ENCODE peak calls at places on chromosomes 3 and 15, in nine cellular contexts. One of them, this sample, is unnamed.

GRCh38 chr3:121975702-121976302 is 46.2 kb downstream of the ILDR1 start:
- DNase-seq in spleen: no peak
- DNase-seq in sigmoid colon: no peak
- DNase-seq in IMR-90: no peak
- DNase-seq in mucosa of descending colon: no peak
- DNase-seq in psoas muscle: no peak
- DNase-seq in cardiac muscle cell: no peak
- DNase-seq in mesenchymal stem cell: no peak
- DNase-seq in A549: no peak
- DNase-seq in this sample: no peak

GRCh38 chr3:131730581-131730980 is 227.8 kb upstream of the MRPL3 start:
- DNase-seq in spleen: no peak
- DNase-seq in sigmoid colon: no peak
- DNase-seq in IMR-90: no peak
- DNase-seq in mucosa of descending colon: no peak
- DNase-seq in psoas muscle: no peak
- DNase-seq in cardiac muscle cell: no peak
- DNase-seq in mesenchymal stem cell: no peak
- DNase-seq in A549: no peak
- DNase-seq in this sample: no peak

GRCh38 chr3:88810455-88810854 is 297.0 kb upstream of the EPHA3 start:
- DNase-seq in spleen: no peak
- DNase-seq in sigmoid colon: no peak
- DNase-seq in IMR-90: peak; percentile 60
- DNase-seq in mucosa of descending colon: no peak
- DNase-seq in psoas muscle: no peak
- DNase-seq in cardiac muscle cell: peak; percentile 75
- DNase-seq in mesenchymal stem cell: peak; percentile 31
- DNase-seq in A549: no peak
- DNase-seq in this sample: no peak

GRCh38 chr15:22950211-22950990 is 29.8 kb downstream of the CYFIP1 start:
- DNase-seq in spleen: peak; percentile 75
- DNase-seq in sigmoid colon: peak; percentile 64
- DNase-seq in IMR-90: no peak
- DNase-seq in mucosa of descending colon: no peak
- DNase-seq in psoas muscle: no peak
- DNase-seq in cardiac muscle cell: no peak
- DNase-seq in mesenchymal stem cell: peak; percentile 39
- DNase-seq in A549: no peak
- DNase-seq in this sample: no peak

GRCh38 chr3:112654492-112654891 is 13.5 kb upstream of the CCDC80 start:
- DNase-seq in spleen: no peak
- DNase-seq in sigmoid colon: no peak
- DNase-seq in IMR-90: peak; percentile 34
- DNase-seq in mucosa of descending colon: no peak
- DNase-seq in psoas muscle: no peak
- DNase-seq in cardiac muscle cell: no peak
- DNase-seq in mesenchymal stem cell: no peak
- DNase-seq in A549: no peak
- DNase-seq in this sample: no peak

GRCh38 chr3:142958707-142959106 is 4.8 kb downstream of the PAQR9 start:
- DNase-seq in spleen: no peak
- DNase-seq in sigmoid colon: no peak
- DNase-seq in IMR-90: peak; percentile 49
- DNase-seq in mucosa of descending colon: no peak
- DNase-seq in psoas muscle: peak; percentile 38
- DNase-seq in cardiac muscle cell: no peak
- DNase-seq in mesenchymal stem cell: no peak
- DNase-seq in A549: peak; percentile 36
- DNase-seq in this sample: peak; percentile 90

GRCh38 chr15:94769089-94769488 is 537.7 kb downstream of the MCTP2 start:
- DNase-seq in spleen: no peak
- DNase-seq in sigmoid colon: no peak
- DNase-seq in IMR-90: no peak
- DNase-seq in mucosa of descending colon: no peak
- DNase-seq in psoas muscle: no peak
- DNase-seq in cardiac muscle cell: no peak
- DNase-seq in mesenchymal stem cell: no peak
- DNase-seq in A549: no peak
- DNase-seq in this sample: no peak

GRCh38 chr3:71464613-71465012 is 118.9 kb downstream of the FOXP1 start:
- DNase-seq in spleen: no peak
- DNase-seq in sigmoid colon: no peak
- DNase-seq in IMR-90: no peak
- DNase-seq in mucosa of descending colon: no peak
- DNase-seq in psoas muscle: no peak
- DNase-seq in cardiac muscle cell: no peak
- DNase-seq in mesenchymal stem cell: no peak
- DNase-seq in A549: no peak
- DNase-seq in this sample: no peak

GRCh38 chr15:31383150-31383549 is 56.5 kb downstream of the KLF13 start:
- DNase-seq in spleen: no peak
- DNase-seq in sigmoid colon: no peak
- DNase-seq in IMR-90: no peak
- DNase-seq in mucosa of descending colon: no peak
- DNase-seq in psoas muscle: no peak
- DNase-seq in cardiac muscle cell: no peak
- DNase-seq in mesenchymal stem cell: no peak
- DNase-seq in A549: no peak
- DNase-seq in this sample: no peak

GRCh38 chr15:41562784-41563198 is 3.8 kb downstream of the TYRO3 start:
- DNase-seq in spleen: no peak
- DNase-seq in sigmoid colon: no peak
- DNase-seq in IMR-90: peak; percentile 37
- DNase-seq in mucosa of descending colon: no peak
- DNase-seq in psoas muscle: no peak
- DNase-seq in cardiac muscle cell: no peak
- DNase-seq in mesenchymal stem cell: no peak
- DNase-seq in A549: no peak
- DNase-seq in this sample: no peak

GRCh38 chr3:196609815-196610515 is 29.5 kb upstream of the NRROS start:
- DNase-seq in spleen: no peak
- DNase-seq in sigmoid colon: no peak
- DNase-seq in IMR-90: no peak
- DNase-seq in mucosa of descending colon: no peak
- DNase-seq in psoas muscle: no peak
- DNase-seq in cardiac muscle cell: no peak
- DNase-seq in mesenchymal stem cell: no peak
- DNase-seq in A549: no peak
- DNase-seq in this sample: no peak

GRCh38 chr15:77722759-77723460 is 90.2 kb upstream of the LINGO1 start:
- DNase-seq in spleen: no peak
- DNase-seq in sigmoid colon: no peak
- DNase-seq in IMR-90: no peak
- DNase-seq in mucosa of descending colon: no peak
- DNase-seq in psoas muscle: no peak
- DNase-seq in cardiac muscle cell: peak; percentile 24
- DNase-seq in mesenchymal stem cell: no peak
- DNase-seq in A549: no peak
- DNase-seq in this sample: no peak

GRCh38 chr3:22089284-22089683 is 338.3 kb upstream of the ZNF385D start:
- DNase-seq in spleen: no peak
- DNase-seq in sigmoid colon: no peak
- DNase-seq in IMR-90: peak; percentile 1
- DNase-seq in mucosa of descending colon: no peak
- DNase-seq in psoas muscle: no peak
- DNase-seq in cardiac muscle cell: peak; percentile 53
- DNase-seq in mesenchymal stem cell: peak; percentile 11
- DNase-seq in A549: peak; percentile 6
- DNase-seq in this sample: no peak

GRCh38 chr3:11636372-11636760 is 7.3 kb downstream of the VGLL4 start:
- DNase-seq in spleen: no peak
- DNase-seq in sigmoid colon: no peak
- DNase-seq in IMR-90: no peak
- DNase-seq in mucosa of descending colon: no peak
- DNase-seq in psoas muscle: no peak
- DNase-seq in cardiac muscle cell: no peak
- DNase-seq in mesenchymal stem cell: no peak
- DNase-seq in A549: no peak
- DNase-seq in this sample: no peak

GRCh38 chr3:109903100-109903499 is 565.8 kb upstream of the DPPA4 start:
- DNase-seq in spleen: no peak
- DNase-seq in sigmoid colon: no peak
- DNase-seq in IMR-90: no peak
- DNase-seq in mucosa of descending colon: no peak
- DNase-seq in psoas muscle: no peak
- DNase-seq in cardiac muscle cell: peak; percentile 2
- DNase-seq in mesenchymal stem cell: no peak
- DNase-seq in A549: no peak
- DNase-seq in this sample: no peak

GRCh38 chr15:73955326-73955725 is 29.1 kb downstream of the LOXL1 start:
- DNase-seq in spleen: peak; percentile 58
- DNase-seq in sigmoid colon: peak; percentile 48
- DNase-seq in IMR-90: no peak
- DNase-seq in mucosa of descending colon: no peak
- DNase-seq in psoas muscle: no peak
- DNase-seq in cardiac muscle cell: no peak
- DNase-seq in mesenchymal stem cell: no peak
- DNase-seq in A549: no peak
- DNase-seq in this sample: peak; percentile 64

GRCh38 chr3:88148651-88149050 is 1.1 kb upstream of the C3orf38 start:
- DNase-seq in spleen: peak; percentile 73
- DNase-seq in sigmoid colon: no peak
- DNase-seq in IMR-90: no peak
- DNase-seq in mucosa of descending colon: no peak
- DNase-seq in psoas muscle: no peak
- DNase-seq in cardiac muscle cell: no peak
- DNase-seq in mesenchymal stem cell: no peak
- DNase-seq in A549: no peak
- DNase-seq in this sample: no peak

GRCh38 chr3:141797167-141797773 is 34.1 kb downstream of the GRK7 start:
- DNase-seq in spleen: peak; percentile 89
- DNase-seq in sigmoid colon: peak; percentile 69
- DNase-seq in IMR-90: peak; percentile 7
- DNase-seq in mucosa of descending colon: peak; percentile 65
- DNase-seq in psoas muscle: peak; percentile 67
- DNase-seq in cardiac muscle cell: peak; percentile 37
- DNase-seq in mesenchymal stem cell: peak; percentile 54
- DNase-seq in A549: no peak
- DNase-seq in this sample: no peak

GRCh38 chr3:128374746-128375445 is 91.8 kb downstream of the DNAJB8 start:
- DNase-seq in spleen: no peak
- DNase-seq in sigmoid colon: no peak
- DNase-seq in IMR-90: no peak
- DNase-seq in mucosa of descending colon: no peak
- DNase-seq in psoas muscle: no peak
- DNase-seq in cardiac muscle cell: no peak
- DNase-seq in mesenchymal stem cell: no peak
- DNase-seq in A549: no peak
- DNase-seq in this sample: no peak

GRCh38 chr15:51375966-51376640 is 34.6 kb downstream of the GLDN start:
- DNase-seq in spleen: no peak
- DNase-seq in sigmoid colon: no peak
- DNase-seq in IMR-90: peak; percentile 80
- DNase-seq in mucosa of descending colon: no peak
- DNase-seq in psoas muscle: no peak
- DNase-seq in cardiac muscle cell: no peak
- DNase-seq in mesenchymal stem cell: peak; percentile 73
- DNase-seq in A549: no peak
- DNase-seq in this sample: no peak

GRCh38 chr3:120683213-120683612 is 1.2 kb upstream of the HGD start:
- DNase-seq in spleen: no peak
- DNase-seq in sigmoid colon: no peak
- DNase-seq in IMR-90: peak; percentile 45
- DNase-seq in mucosa of descending colon: no peak
- DNase-seq in psoas muscle: no peak
- DNase-seq in cardiac muscle cell: no peak
- DNase-seq in mesenchymal stem cell: no peak
- DNase-seq in A549: no peak
- DNase-seq in this sample: no peak

GRCh38 chr15:65834603-65835282 is 34.5 kb upstream of the RAB11A start:
- DNase-seq in spleen: no peak
- DNase-seq in sigmoid colon: no peak
- DNase-seq in IMR-90: no peak
- DNase-seq in mucosa of descending colon: no peak
- DNase-seq in psoas muscle: no peak
- DNase-seq in cardiac muscle cell: no peak
- DNase-seq in mesenchymal stem cell: no peak
- DNase-seq in A549: no peak
- DNase-seq in this sample: no peak
- H3K4me1 ChIP-seq in spleen: peaks cover 64% of the 10 kb centered on the region
- H3K4me1 ChIP-seq in sigmoid colon: peaks cover 32% of the 10 kb centered on the region
- H3K4me1 ChIP-seq in IMR-90: peaks cover 5% of the 10 kb centered on the region
- H3K4me1 ChIP-seq in mucosa of descending colon: peaks cover 25% of the 10 kb centered on the region
- H3K4me1 ChIP-seq in psoas muscle: peaks cover 39% of the 10 kb centered on the region
- H3K4me1 ChIP-seq in cardiac muscle cell: peaks cover 25% of the 10 kb centered on the region
- H3K4me1 ChIP-seq in mesenchymal stem cell: peaks cover 12% of the 10 kb centered on the region
- H3K4me1 ChIP-seq in A549: peaks cover 42% of the 10 kb centered on the region
- H3K4me1 ChIP-seq in this sample: peaks cover 8% of the 10 kb centered on the region

GRCh38 chr3:6580808-6581207 is 280.1 kb upstream of the GRM7 start:
- DNase-seq in spleen: no peak
- DNase-seq in sigmoid colon: no peak
- DNase-seq in IMR-90: no peak
- DNase-seq in mucosa of descending colon: no peak
- DNase-seq in psoas muscle: no peak
- DNase-seq in cardiac muscle cell: peak; percentile 54
- DNase-seq in mesenchymal stem cell: no peak
- DNase-seq in A549: no peak
- DNase-seq in this sample: no peak
- H3K9me3 ChIP-seq in spleen: peaks cover 5% of the 10 kb centered on the region
- H3K9me3 ChIP-seq in sigmoid colon: no peaks in the 10 kb centered on the region
- H3K9me3 ChIP-seq in IMR-90: no peaks in the 10 kb centered on the region
- H3K9me3 ChIP-seq in mucosa of descending colon: no peaks in the 10 kb centered on the region
- H3K9me3 ChIP-seq in psoas muscle: no peaks in the 10 kb centered on the region
- H3K9me3 ChIP-seq in cardiac muscle cell: no peaks in the 10 kb centered on the region
- H3K9me3 ChIP-seq in mesenchymal stem cell: peaks cover 19% of the 10 kb centered on the region
- H3K9me3 ChIP-seq in A549: no peaks in the 10 kb centered on the region
- H3K9me3 ChIP-seq in this sample: peaks cover 2% of the 10 kb centered on the region

GRCh38 chr3:188185717-188186236 is 31.8 kb downstream of the LPP start:
- DNase-seq in spleen: peak; percentile 78
- DNase-seq in sigmoid colon: no peak
- DNase-seq in IMR-90: no peak
- DNase-seq in mucosa of descending colon: no peak
- DNase-seq in psoas muscle: peak; percentile 30
- DNase-seq in cardiac muscle cell: peak; percentile 64
- DNase-seq in mesenchymal stem cell: peak; percentile 53
- DNase-seq in A549: no peak
- DNase-seq in this sample: no peak
- H3K4me1 ChIP-seq in spleen: peaks cover 36% of the 10 kb centered on the region
- H3K4me1 ChIP-seq in sigmoid colon: peaks cover 81% of the 10 kb centered on the region
- H3K4me1 ChIP-seq in IMR-90: peaks cover 10% of the 10 kb centered on the region
- H3K4me1 ChIP-seq in mucosa of descending colon: peaks cover 35% of the 10 kb centered on the region
- H3K4me1 ChIP-seq in psoas muscle: peaks cover 70% of the 10 kb centered on the region
- H3K4me1 ChIP-seq in cardiac muscle cell: peaks cover 24% of the 10 kb centered on the region
- H3K4me1 ChIP-seq in mesenchymal stem cell: peaks cover 13% of the 10 kb centered on the region
- H3K4me1 ChIP-seq in A549: peaks cover 42% of the 10 kb centered on the region
- H3K4me1 ChIP-seq in this sample: peaks cover 25% of the 10 kb centered on the region

DNA sequence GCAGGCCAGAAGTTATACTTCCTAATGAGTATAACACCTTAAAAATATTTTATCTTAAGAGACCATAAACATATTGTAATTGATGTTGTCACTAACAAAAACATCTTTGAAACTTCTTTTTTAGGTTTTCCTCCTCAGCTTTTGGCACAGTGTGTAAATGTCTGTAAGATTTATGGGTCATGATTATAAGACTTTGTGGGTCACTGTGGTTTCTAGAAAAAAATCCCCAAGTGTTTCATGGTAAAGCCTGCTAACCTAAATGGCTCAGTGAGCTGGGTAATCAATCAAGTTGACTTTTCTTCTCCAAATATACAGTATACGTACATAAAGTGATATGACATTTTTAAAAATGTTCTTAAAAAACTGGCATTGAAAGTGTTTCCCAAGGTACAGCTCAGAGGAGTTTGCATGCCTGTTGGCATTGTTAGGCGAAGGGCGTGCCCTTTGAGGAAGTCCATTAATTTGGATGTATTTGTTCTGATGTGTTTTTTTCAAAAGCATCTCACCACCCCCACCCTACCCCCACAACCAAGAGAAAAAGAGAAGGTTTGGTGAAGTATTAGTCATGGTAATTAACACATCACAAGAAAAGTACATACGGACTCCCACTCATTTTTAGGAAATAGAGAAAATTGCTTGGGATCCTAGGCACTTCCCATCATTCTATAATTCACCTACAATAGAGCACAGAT is 385.4 kb upstream of the LRRC3B start:
- DNase-seq in spleen: no peak
- DNase-seq in sigmoid colon: no peak
- DNase-seq in IMR-90: no peak
- DNase-seq in mucosa of descending colon: no peak
- DNase-seq in psoas muscle: no peak
- DNase-seq in cardiac muscle cell: no peak
- DNase-seq in mesenchymal stem cell: no peak
- DNase-seq in A549: no peak
- DNase-seq in this sample: no peak
- H3K9me3 ChIP-seq in spleen: peaks cover 3% of the 10 kb centered on the region
- H3K9me3 ChIP-seq in sigmoid colon: no peaks in the 10 kb centered on the region
- H3K9me3 ChIP-seq in IMR-90: peaks cover 2% of the 10 kb centered on the region
- H3K9me3 ChIP-seq in mucosa of descending colon: peaks cover 18% of the 10 kb centered on the region
- H3K9me3 ChIP-seq in psoas muscle: no peaks in the 10 kb centered on the region
- H3K9me3 ChIP-seq in cardiac muscle cell: no peaks in the 10 kb centered on the region
- H3K9me3 ChIP-seq in mesenchymal stem cell: peaks cover 10% of the 10 kb centered on the region
- H3K9me3 ChIP-seq in A549: no peaks in the 10 kb centered on the region
- H3K9me3 ChIP-seq in this sample: peaks cover 5% of the 10 kb centered on the region

This sample was measured in RWPE2.